ENCODE peak calls at places on chromosomes 3 and 15, in eight cellular contexts. O is HCT116, J is MM.1S, E is OCI-LY7, H is PC-9, Q is GM23248, G is SK-N-SH, A is GM23338. P is an unnamed sample. For H3K9me2, the result is how much of the 10 kb centered on the place peaks cover.

GRCh38 chr3:59609967-59610366 is 560.1 kb upstream of the CFAP20DC start:
- DNase-seq in O (no peak), J (no peak), E (no peak), H (no peak), Q (peak), G (no peak), A (no peak), P (no peak)

GRCh38 chr3:23659840-23660430 is 145.8 kb upstream of the UBE2E1 start:
- DNase-seq in O (no peak), J (no peak), E (peak), H (no peak), Q (no peak), G (no peak), A (no peak), P (no peak)

GRCh38 chr3:57918123-57918837 is 89.9 kb upstream of the FLNB start:
- DNase-seq in O (no peak), J (no peak), E (no peak), H (no peak), Q (peak), G (no peak), A (no peak), P (peak)

GRCh38 chr3:71303627-71304260 is 279.8 kb downstream of the FOXP1 start:
- DNase-seq in O (no peak), J (no peak), E (no peak), H (no peak), Q (no peak), G (no peak), A (peak), P (no peak)

GRCh38 chr3:122560680-122561079 is 3.4 kb downstream of the PARP9 start:
- DNase-seq in O (peak), J (peak), E (peak), H (peak), Q (peak), G (peak), A (peak), P (peak)

GRCh38 chr3:139893963-139894637 is 40.9 kb upstream of the CLSTN2 start:
- DNase-seq in O (no peak), J (no peak), E (no peak), H (no peak), Q (no peak), G (no peak), A (no peak), P (no peak)

GRCh38 chr3:126153695-126154360 is 26.6 kb downstream of the ALDH1L1 start:
- DNase-seq in O (no peak), J (no peak), E (no peak), H (no peak), Q (no peak), G (no peak), A (no peak), P (no peak)

GRCh38 chr3:52444860-52445793 is at the start of gene SEMA3G:
- DNase-seq in O (peak), J (peak), E (peak), H (peak), Q (peak), G (peak), A (peak), P (peak)

GRCh38 chr15:57321973-57322601 is 54.2 kb upstream of the CGNL1 start:
- DNase-seq in O (no peak), J (no peak), E (no peak), H (no peak), Q (no peak), G (no peak), A (peak), P (no peak)

GRCh38 chr3:71245052-71245488 is 338.5 kb downstream of the FOXP1 start:
- DNase-seq in O (no peak), J (no peak), E (no peak), H (no peak), Q (peak), G (no peak), A (peak), P (peak)

GRCh38 chr3:184368804-184369183 is 7.3 kb downstream of the POLR2H start:
- DNase-seq in O (no peak), J (no peak), E (no peak), H (no peak), Q (peak), G (no peak), A (no peak), P (no peak)

GRCh38 chr3:130841357-130841756 is 52.5 kb upstream of the ATP2C1 start:
- DNase-seq in O (no peak), J (peak), E (no peak), H (no peak), Q (peak), G (no peak), A (no peak), P (peak)

GRCh38 chr15:73983211-73983727 is 8.8 kb downstream of the STOML1 start:
- DNase-seq in O (peak), J (no peak), E (no peak), H (peak), Q (peak), G (peak), A (no peak), P (peak)

GRCh38 chr15:94412979-94413741 is 181.8 kb downstream of the MCTP2 start:
- DNase-seq in O (peak), J (no peak), E (peak), H (no peak), Q (peak), G (no peak), A (peak), P (peak)

GRCh38 chr3:13552855-13553652 is 4.1 kb downstream of the FBLN2 start:
- DNase-seq in O (no peak), J (no peak), E (no peak), H (no peak), Q (peak), G (no peak), A (no peak), P (no peak)

GRCh38 chr15:38671675-38672141 is 107.1 kb upstream of the RASGRP1 start:
- DNase-seq in O (no peak), J (no peak), E (peak), H (no peak), Q (peak), G (peak), A (no peak), P (no peak)

GRCh38 chr3:160870327-160870726 is 114.3 kb downstream of the PPM1L start:
- DNase-seq in O (no peak), J (no peak), E (no peak), H (peak), Q (no peak), G (no peak), A (peak), P (peak)

GRCh38 chr3:40771112-40771511 is 246.4 kb downstream of the ZNF621 start:
- DNase-seq in O (no peak), J (no peak), E (no peak), H (no peak), Q (no peak), G (no peak), A (no peak), P (no peak)

DNA sequence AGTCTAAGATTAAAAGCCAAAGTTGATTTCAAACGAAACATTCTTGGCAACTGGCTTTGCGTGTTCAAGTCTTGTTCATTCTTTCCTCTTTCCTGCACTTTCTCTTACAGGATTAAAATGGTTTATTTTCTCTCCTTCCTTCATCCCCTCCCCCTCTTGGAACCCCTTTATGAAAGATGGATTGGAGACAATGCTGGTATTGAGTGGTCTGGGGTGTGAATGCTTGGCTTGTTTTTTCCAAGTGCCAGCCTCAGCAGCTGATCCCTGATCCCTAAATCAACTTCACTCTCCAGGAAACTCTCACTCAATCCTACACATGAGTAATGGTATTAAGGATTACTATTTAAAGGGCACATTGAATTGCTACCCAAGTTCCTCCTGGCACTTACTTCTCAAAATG is 750 bp upstream of the LSAMP start:
- DNase-seq in O (no peak), J (no peak), E (no peak), H (no peak), Q (no peak), G (no peak), A (no peak), P (no peak)
- H3K9me2 ChIP-seq in O (under half), J (under half), E (under half), H (under half), Q (under half), G (under half), A (under half), P (under half)

DNA sequence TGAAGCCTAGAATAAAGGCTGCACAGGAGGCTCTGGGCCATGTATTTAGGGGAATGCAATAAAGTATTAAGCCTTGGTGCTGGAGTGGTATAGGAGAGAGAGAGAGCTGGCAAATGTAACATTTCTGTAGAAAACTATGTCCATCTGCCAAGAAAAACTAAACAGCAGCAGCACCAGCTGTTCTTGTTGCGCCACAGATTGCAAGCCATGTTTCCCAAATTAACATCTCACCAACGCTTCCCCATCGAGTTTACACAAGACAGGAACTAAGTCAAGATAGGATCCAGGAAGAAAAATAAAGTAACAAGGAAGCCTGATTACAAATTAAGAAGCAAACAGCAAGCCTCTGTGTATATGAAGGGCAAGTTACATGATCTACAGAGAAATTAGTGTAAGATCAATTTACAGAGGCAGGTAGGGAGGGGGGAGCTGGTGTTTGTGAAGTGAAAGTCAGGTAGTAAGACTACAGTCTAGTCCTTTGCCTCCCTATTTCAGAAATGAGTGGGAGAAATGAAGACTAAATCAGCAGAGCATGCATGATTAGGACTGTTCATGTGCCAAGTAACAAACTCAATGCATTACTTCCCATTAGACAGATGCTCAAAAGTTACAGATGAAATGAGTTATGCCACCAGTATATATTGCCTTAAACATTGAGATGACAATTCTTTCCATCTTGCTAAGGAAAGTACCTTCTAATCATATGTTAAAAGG is 900.5 kb downstream of the EPHA3 start:
- DNase-seq in O (no peak), J (no peak), E (no peak), H (no peak), Q (no peak), G (no peak), A (no peak), P (no peak)
- H3K4me2 ChIP-seq in O (no peak), J (no peak), E (no peak), H (no peak), Q (no peak), G (no peak), A (no peak), P (no peak)

DNA sequence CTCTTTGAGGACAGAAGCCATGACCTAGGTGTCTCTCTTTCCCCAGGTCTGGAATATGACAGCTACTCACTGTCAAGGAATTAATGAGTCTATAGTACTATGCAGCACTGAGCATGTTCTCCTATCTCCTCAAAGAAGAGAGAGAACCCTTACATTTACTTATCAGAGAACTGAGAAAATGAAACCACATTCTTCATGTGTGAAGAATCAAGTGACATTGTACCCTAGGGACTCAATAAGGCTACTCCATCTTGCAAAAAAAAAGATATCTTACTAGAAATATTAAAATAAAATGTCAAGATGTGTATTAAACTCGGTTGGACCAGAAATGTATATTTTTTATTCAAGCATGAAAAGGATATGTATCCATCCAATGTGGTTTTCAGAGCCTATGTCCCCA is 133.2 kb upstream of the COL8A1 start:
- DNase-seq in O (no peak), J (no peak), E (no peak), H (no peak), Q (peak), G (no peak), A (no peak), P (no peak)
- H3K9me2 ChIP-seq in O (under half), J (under half), E (under half), H (under half), Q (under half), G (under half), A (under half), P (under half)

DNA sequence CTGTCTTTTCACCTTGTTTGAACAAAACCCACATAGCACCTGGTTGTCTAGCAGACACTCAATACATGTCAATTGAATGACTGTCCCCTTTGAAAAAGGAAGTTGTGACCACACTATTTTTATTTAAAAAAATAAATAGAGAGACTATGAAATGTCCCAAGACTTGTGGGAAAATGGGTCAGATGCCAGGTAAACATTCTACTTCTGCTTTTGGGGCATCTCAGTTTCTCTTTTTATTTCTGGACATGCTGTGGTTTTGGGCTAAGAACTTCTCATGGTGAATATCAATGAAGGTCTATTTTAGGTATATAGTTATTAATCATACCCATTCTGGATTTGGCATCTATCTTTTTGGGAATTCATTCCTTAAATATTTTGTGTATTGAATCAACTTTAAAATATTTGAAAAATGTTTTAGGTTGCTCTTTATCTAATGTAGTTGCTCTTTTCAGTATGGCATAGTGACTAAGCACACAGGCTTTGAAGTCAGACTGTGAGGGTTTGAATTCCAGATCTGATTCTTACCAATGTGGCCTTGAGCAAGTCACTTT is 4.4 kb downstream of the TMEM45A start:
- DNase-seq in O (no peak), J (peak), E (no peak), H (peak), Q (peak), G (no peak), A (no peak), P (peak)
- H3K4me2 ChIP-seq in O (peak), J (peak), E (no peak), H (peak), Q (peak), G (no peak), A (no peak), P (peak)

GRCh38 chr15:96553006-96553405 is 222.5 kb downstream of the NR2F2 start:
- DNase-seq in O (no peak), J (no peak), E (no peak), H (no peak), Q (peak), G (no peak), A (no peak), P (no peak)
- H3K9me2 ChIP-seq in O (under half), J (under half), E (under half), H (under half), Q (under half), G (under half), A (under half), P (under half)

DNA sequence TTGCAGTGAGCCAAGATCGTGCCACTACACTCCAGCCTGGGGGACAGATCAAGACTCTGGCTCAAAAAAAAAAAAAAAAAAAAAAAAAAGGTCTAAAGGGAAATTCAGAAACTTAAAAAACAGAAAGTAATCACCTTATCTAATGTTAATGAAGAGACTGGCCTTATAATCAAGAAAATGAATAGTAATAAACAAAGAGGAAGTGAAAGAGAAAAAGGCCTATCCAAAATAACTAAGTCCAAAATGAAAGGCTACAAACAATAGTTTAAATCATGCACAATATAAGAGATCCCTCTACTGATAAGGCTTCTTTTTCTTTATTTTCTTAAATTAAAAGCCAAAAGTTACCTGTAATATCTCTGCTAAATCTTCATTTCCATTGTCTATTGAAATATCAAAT is 37.1 kb upstream of the HDC start:
- DNase-seq in O (no peak), J (no peak), E (no peak), H (no peak), Q (no peak), G (no peak), A (no peak), P (no peak)
- H3K4me2 ChIP-seq in O (no peak), J (no peak), E (peak), H (no peak), Q (no peak), G (no peak), A (no peak), P (no peak)

DNA sequence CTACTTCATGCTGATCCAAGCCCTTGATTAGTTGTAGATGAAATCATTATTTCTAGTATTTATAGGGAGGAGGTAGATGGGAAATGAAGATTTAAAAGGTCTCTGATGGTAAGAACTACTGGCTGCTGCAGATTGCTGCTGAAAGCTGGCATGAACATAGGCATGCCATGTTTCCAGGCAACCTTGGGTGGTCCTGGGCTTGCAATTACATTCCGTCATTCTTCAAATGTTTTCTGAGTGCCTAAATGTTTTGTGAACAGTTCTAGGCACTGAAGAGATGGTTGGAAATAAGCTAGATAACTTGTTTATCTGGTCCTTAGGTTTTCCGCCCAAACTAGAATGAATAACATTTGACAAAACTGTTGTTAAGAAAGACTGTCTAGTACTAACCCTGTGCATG is 95.8 kb downstream of the KCNAB1 start:
- DNase-seq in O (no peak), J (no peak), E (no peak), H (no peak), Q (no peak), G (no peak), A (no peak), P (no peak)
- H3K9me2 ChIP-seq in O (under half), J (under half), E (under half), H (under half), Q (under half), G (under half), A (under half), P (under half)